ENCODE peak calls at places on chromosomes 11 and 22, in seven cellular contexts. X, R, M, J, T, A and W are unnamed samples.
A peak's percentile ranks its signal among the peaks of the same experiment; 100 is the strongest.

GRCh38 chr22:43832393-43833265 is 20.5 kb upstream of the EFCAB6 start:
- DNase-seq in X (no peak), R (no peak), M (no peak), J (no peak), T (no peak), A (no peak), W (no peak)

GRCh38 chr11:21278840-21279239 is 609.5 kb downstream of the NELL1 start:
- DNase-seq in X (no peak), R (no peak), M (no peak), J (no peak), T (no peak), A (no peak), W (no peak)

GRCh38 chr11:88434333-88434976 is 96.9 kb upstream of the CTSC start:
- DNase-seq in X (peak; percentile 23), R (no peak), M (no peak), J (peak; percentile 9), T (no peak), A (no peak), W (no peak)

GRCh38 chr22:43858156-43858895 is 4.0 kb downstream of the SULT4A1 start:
- DNase-seq in X (no peak), R (no peak), M (no peak), J (no peak), T (no peak), A (no peak), W (no peak)

GRCh38 chr22:38467904-38468760 is at the start of gene KDELR3:
- DNase-seq in X (peak; percentile 91), R (peak; percentile 15), M (no peak), J (no peak), T (no peak), A (peak; percentile 80), W (peak; percentile 63)

GRCh38 chr11:70650075-70650909 is 252.0 kb downstream of the CTTN start:
- DNase-seq in X (peak; percentile 72), R (peak; percentile 22), M (no peak), J (peak; percentile 48), T (peak; percentile 90), A (no peak), W (peak; percentile 93)

GRCh38 chr22:27810566-27810965 is 9.0 kb upstream of the MN1 start:
- DNase-seq in X (no peak), R (no peak), M (no peak), J (peak; percentile 40), T (no peak), A (no peak), W (no peak)

GRCh38 chr11:118924591-118925585 is 838 bp downstream of the BCL9L start:
- DNase-seq in X (peak; percentile 75), R (no peak), M (no peak), J (no peak), T (peak; percentile 83), A (peak; percentile 90), W (no peak)

GRCh38 chr11:71163371-71163770 is 89.0 kb downstream of the SHANK2 start:
- DNase-seq in X (no peak), R (no peak), M (no peak), J (no peak), T (no peak), A (no peak), W (no peak)

GRCh38 chr11:74909812-74910211 is 39.1 kb downstream of the XRRA1 start:
- DNase-seq in X (no peak), R (no peak), M (no peak), J (no peak), T (no peak), A (no peak), W (no peak)

GRCh38 chr11:122788781-122789535 is 49.3 kb upstream of the CRTAM start:
- DNase-seq in X (no peak), R (no peak), M (no peak), J (no peak), T (no peak), A (no peak), W (no peak)

GRCh38 chr11:69436041-69436982 is 45.2 kb upstream of the LINC01488 start:
- DNase-seq in X (no peak), R (no peak), M (no peak), J (no peak), T (no peak), A (no peak), W (no peak)

GRCh38 chr11:27552356-27552755 is 45.8 kb upstream of the LIN7C start:
- DNase-seq in X (no peak), R (no peak), M (no peak), J (no peak), T (no peak), A (no peak), W (no peak)

GRCh38 chr22:35399114-35399677 is 744 bp upstream of the MCM5 start:
- DNase-seq in X (peak; percentile 54), R (no peak), M (no peak), J (no peak), T (no peak), A (peak; percentile 76), W (no peak)

GRCh38 chr22:32584650-32585049 is 110.0 kb downstream of the FBXO7 start:
- DNase-seq in X (no peak), R (no peak), M (no peak), J (no peak), T (no peak), A (no peak), W (no peak)

GRCh38 chr11:103395612-103396011 is 286.4 kb downstream of the DYNC2H1 start:
- DNase-seq in X (no peak), R (no peak), M (no peak), J (peak; percentile 1), T (no peak), A (no peak), W (no peak)

GRCh38 chr11:18027475-18027874 is 14.6 kb upstream of the SERGEF start:
- DNase-seq in X (no peak), R (no peak), M (no peak), J (no peak), T (no peak), A (no peak), W (no peak)

GRCh38 chr22:47284360-47284759 is 521.9 kb downstream of the TBC1D22A start:
- DNase-seq in X (no peak), R (no peak), M (no peak), J (no peak), T (no peak), A (no peak), W (no peak)

GRCh38 chr11:126310229-126310991 is 6.5 kb downstream of the DCPS start:
- DNase-seq in X (peak; percentile 74), R (peak; percentile 42), M (no peak), J (peak; percentile 63), T (peak; percentile 82), A (peak; percentile 81), W (peak; percentile 88)

GRCh38 chr11:85948884-85949283 is 93.7 kb downstream of the CCDC83 start:
- DNase-seq in X (no peak), R (no peak), M (no peak), J (no peak), T (no peak), A (no peak), W (no peak)

GRCh38 chr22:46829140-46829891 is 66.9 kb downstream of the TBC1D22A start:
- DNase-seq in X (no peak), R (no peak), M (no peak), J (no peak), T (peak; percentile 16), A (peak; percentile 18), W (no peak)

GRCh38 chr11:64183890-64184289 is 2.1 kb upstream of the STIP1 start:
- DNase-seq in X (no peak), R (no peak), M (no peak), J (no peak), T (no peak), A (no peak), W (no peak)

GRCh38 chr11:64178203-64178602 is 7.8 kb upstream of the STIP1 start:
- DNase-seq in X (no peak), R (no peak), M (no peak), J (no peak), T (no peak), A (no peak), W (no peak)

GRCh38 chr11:64180871-64181270 is 5.1 kb upstream of the STIP1 start:
- DNase-seq in X (no peak), R (no peak), M (no peak), J (no peak), T (no peak), A (peak; percentile 54), W (no peak)

GRCh38 chr11:64179221-64179620 is 6.8 kb upstream of the STIP1 start:
- DNase-seq in X (no peak), R (no peak), M (no peak), J (no peak), T (no peak), A (no peak), W (no peak)

GRCh38 chr11:64181506-64182411 is 4.2 kb upstream of the STIP1 start:
- DNase-seq in X (peak; percentile 87), R (peak; percentile 72), M (no peak), J (peak; percentile 82), T (peak; percentile 68), A (peak; percentile 88), W (peak; percentile 76)
- TF ChIP-seq JUND in X (peak; percentile 94), R (no peak), M (no peak), J (peak; percentile 63), T (no peak), A (peak; percentile 44), W (no peak)

GRCh38 chr11:130762342-130763037 is 153.8 kb downstream of the SNX19 start:
- DNase-seq in X (no peak), R (no peak), M (no peak), J (no peak), T (no peak), A (no peak), W (peak; percentile 60)
- TF ChIP-seq JUND in X (no peak), R (no peak), M (no peak), J (no peak), T (no peak), A (no peak), W (peak; percentile 69)

GRCh38 chr11:114606003-114606801 is 10.6 kb upstream of the NXPE4 start:
- DNase-seq in X (no peak), R (no peak), M (no peak), J (no peak), T (no peak), A (no peak), W (no peak)

GRCh38 chr11:114605370-114605769 is 9.8 kb upstream of the NXPE4 start:
- DNase-seq in X (no peak), R (no peak), M (no peak), J (no peak), T (no peak), A (no peak), W (no peak)

GRCh38 chr11:114607753-114608459 is 12.3 kb upstream of the NXPE4 start:
- DNase-seq in X (no peak), R (no peak), M (no peak), J (no peak), T (no peak), A (no peak), W (no peak)

GRCh38 chr11:114604179-114604813 is 8.7 kb upstream of the NXPE4 start:
- DNase-seq in X (no peak), R (no peak), M (no peak), J (no peak), T (no peak), A (no peak), W (no peak)

DNA sequence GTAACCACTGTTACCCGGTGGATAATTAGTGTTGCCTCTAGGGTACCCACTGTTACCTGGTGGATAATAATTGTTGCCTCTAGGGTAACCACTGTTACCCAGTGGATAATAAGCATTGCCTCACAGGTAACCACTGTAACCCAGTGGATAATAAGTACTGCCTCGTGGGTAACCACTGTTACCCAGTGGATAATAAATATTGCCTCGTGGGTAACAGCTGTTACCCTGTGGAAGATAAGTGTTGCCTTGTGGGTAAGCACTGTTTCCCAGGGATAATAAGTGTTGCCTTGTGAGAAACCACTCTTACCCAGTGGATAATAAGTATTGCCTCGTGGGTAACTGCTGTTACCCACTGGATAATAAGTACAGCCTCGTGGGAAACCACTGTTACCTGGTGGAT is 9.3 kb upstream of the NXPE4 start:
- DNase-seq in X (no peak), R (no peak), M (no peak), J (no peak), T (no peak), A (no peak), W (no peak)
- TF ChIP-seq JUND in X (no peak), R (no peak), M (no peak), J (no peak), T (no peak), A (no peak), W (no peak)

GRCh38 chr11:10208045-10208674 is 85.9 kb downstream of the SBF2 start:
- DNase-seq in X (peak; percentile 45), R (peak; percentile 58), M (peak; percentile 32), J (peak; percentile 41), T (no peak), A (peak; percentile 56), W (peak; percentile 13)
- TF ChIP-seq JUND in X (no peak), R (no peak), M (no peak), J (no peak), T (no peak), A (no peak), W (no peak)